ENCODE peak calls at places on chromosomes 1 and 21, in ten cellular contexts. One of them, this sample, is unnamed.

GRCh38 chr1:201655243-201655642 is 116.3 kb downstream of the NAV1 start:
- DNase-seq in GM13977: no peak
- DNase-seq in NCI-H1092: no peak
- DNase-seq in head of caudate nucleus: no peak
- DNase-seq in activated CD4-positive, alpha-beta T cell treated with anti-CD3 and anti-CD28 coated beads for 4 hours: no peak
- DNase-seq in upper lobe of right lung: no peak
- DNase-seq in lung: no peak
- DNase-seq in cardiac fibroblast: peak; percentile 63
- DNase-seq in HCEC 1CT: peak; percentile 78
- DNase-seq in NCI-H2029: no peak
- DNase-seq in this sample: no peak

GRCh38 chr1:178284059-178284458 is 190.2 kb downstream of the RASAL2 start:
- DNase-seq in lung: no peak
- DNase-seq in NCI-H1092: no peak
- DNase-seq in HCEC 1CT: no peak
- DNase-seq in head of caudate nucleus: no peak
- DNase-seq in NCI-H2029: no peak
- DNase-seq in activated CD4-positive, alpha-beta T cell treated with anti-CD3 and anti-CD28 coated beads for 4 hours: no peak
- DNase-seq in upper lobe of right lung: no peak
- DNase-seq in GM13977: no peak
- DNase-seq in cardiac fibroblast: no peak
- DNase-seq in this sample: no peak

GRCh38 chr21:27480841-27481261 is 514.0 kb upstream of the ADAMTS5 start:
- DNase-seq in NCI-H2029: no peak
- DNase-seq in NCI-H1092: no peak
- DNase-seq in activated CD4-positive, alpha-beta T cell treated with anti-CD3 and anti-CD28 coated beads for 4 hours: no peak
- DNase-seq in GM13977: no peak
- DNase-seq in cardiac fibroblast: peak; percentile 33
- DNase-seq in lung: no peak
- DNase-seq in upper lobe of right lung: no peak
- DNase-seq in head of caudate nucleus: no peak
- DNase-seq in HCEC 1CT: peak; percentile 74
- DNase-seq in this sample: peak; percentile 83

GRCh38 chr21:37367758-37368535 is 1.4 kb downstream of the DYRK1A start:
- DNase-seq in NCI-H1092: no peak
- DNase-seq in NCI-H2029: peak; percentile 12
- DNase-seq in cardiac fibroblast: peak; percentile 59
- DNase-seq in lung: no peak
- DNase-seq in head of caudate nucleus: peak; percentile 34
- DNase-seq in activated CD4-positive, alpha-beta T cell treated with anti-CD3 and anti-CD28 coated beads for 4 hours: peak; percentile 22
- DNase-seq in GM13977: peak; percentile 48
- DNase-seq in HCEC 1CT: peak; percentile 22
- DNase-seq in upper lobe of right lung: peak; percentile 79
- DNase-seq in this sample: peak; percentile 93

GRCh38 chr1:18149113-18149641 is 41.6 kb downstream of the IGSF21 start:
- DNase-seq in head of caudate nucleus: no peak
- DNase-seq in cardiac fibroblast: no peak
- DNase-seq in HCEC 1CT: no peak
- DNase-seq in GM13977: no peak
- DNase-seq in upper lobe of right lung: no peak
- DNase-seq in activated CD4-positive, alpha-beta T cell treated with anti-CD3 and anti-CD28 coated beads for 4 hours: no peak
- DNase-seq in lung: no peak
- DNase-seq in NCI-H1092: peak; percentile 72
- DNase-seq in NCI-H2029: no peak
- DNase-seq in this sample: no peak

GRCh38 chr1:179794146-179794545 is 51.1 kb downstream of the FAM163A start:
- DNase-seq in GM13977: no peak
- DNase-seq in NCI-H1092: no peak
- DNase-seq in HCEC 1CT: no peak
- DNase-seq in activated CD4-positive, alpha-beta T cell treated with anti-CD3 and anti-CD28 coated beads for 4 hours: no peak
- DNase-seq in cardiac fibroblast: no peak
- DNase-seq in upper lobe of right lung: no peak
- DNase-seq in NCI-H2029: no peak
- DNase-seq in lung: no peak
- DNase-seq in head of caudate nucleus: no peak
- DNase-seq in this sample: no peak

GRCh38 chr1:52926864-52927218 is 235 bp upstream of the SCP2 start:
- DNase-seq in NCI-H1092: no peak
- DNase-seq in head of caudate nucleus: no peak
- DNase-seq in HCEC 1CT: no peak
- DNase-seq in NCI-H2029: no peak
- DNase-seq in GM13977: no peak
- DNase-seq in activated CD4-positive, alpha-beta T cell treated with anti-CD3 and anti-CD28 coated beads for 4 hours: no peak
- DNase-seq in lung: no peak
- DNase-seq in cardiac fibroblast: no peak
- DNase-seq in upper lobe of right lung: no peak
- DNase-seq in this sample: no peak

GRCh38 chr1:220363196-220363831 is 91.1 kb upstream of the RAB3GAP2 start:
- DNase-seq in upper lobe of right lung: no peak
- DNase-seq in head of caudate nucleus: peak; percentile 38
- DNase-seq in HCEC 1CT: peak; percentile 30
- DNase-seq in cardiac fibroblast: no peak
- DNase-seq in lung: no peak
- DNase-seq in NCI-H1092: no peak
- DNase-seq in NCI-H2029: no peak
- DNase-seq in GM13977: no peak
- DNase-seq in activated CD4-positive, alpha-beta T cell treated with anti-CD3 and anti-CD28 coated beads for 4 hours: no peak
- DNase-seq in this sample: no peak

GRCh38 chr1:244702620-244703019 is 49.7 kb downstream of the DESI2 start:
- DNase-seq in NCI-H1092: no peak
- DNase-seq in upper lobe of right lung: no peak
- DNase-seq in GM13977: no peak
- DNase-seq in HCEC 1CT: no peak
- DNase-seq in activated CD4-positive, alpha-beta T cell treated with anti-CD3 and anti-CD28 coated beads for 4 hours: no peak
- DNase-seq in cardiac fibroblast: no peak
- DNase-seq in head of caudate nucleus: no peak
- DNase-seq in NCI-H2029: no peak
- DNase-seq in lung: no peak
- DNase-seq in this sample: no peak

GRCh38 chr1:160711528-160712311 is at the start of gene CD48:
- DNase-seq in NCI-H2029: no peak
- DNase-seq in GM13977: no peak
- DNase-seq in cardiac fibroblast: no peak
- DNase-seq in NCI-H1092: no peak
- DNase-seq in activated CD4-positive, alpha-beta T cell treated with anti-CD3 and anti-CD28 coated beads for 4 hours: peak; percentile 44
- DNase-seq in head of caudate nucleus: no peak
- DNase-seq in lung: no peak
- DNase-seq in HCEC 1CT: no peak
- DNase-seq in upper lobe of right lung: no peak
- DNase-seq in this sample: peak; percentile 93

GRCh38 chr1:31954607-31955283 is 16.6 kb upstream of the PTP4A2 start:
- DNase-seq in NCI-H1092: no peak
- DNase-seq in upper lobe of right lung: peak; percentile 90
- DNase-seq in cardiac fibroblast: peak; percentile 99
- DNase-seq in GM13977: peak; percentile 11
- DNase-seq in NCI-H2029: no peak
- DNase-seq in head of caudate nucleus: peak; percentile 21
- DNase-seq in activated CD4-positive, alpha-beta T cell treated with anti-CD3 and anti-CD28 coated beads for 4 hours: no peak
- DNase-seq in lung: peak; percentile 86
- DNase-seq in HCEC 1CT: peak; percentile 97
- DNase-seq in this sample: no peak

GRCh38 chr1:110239491-110240430 is 29.6 kb downstream of the KCNC4 start:
- DNase-seq in cardiac fibroblast: peak; percentile 61
- DNase-seq in GM13977: peak; percentile 12
- DNase-seq in NCI-H1092: no peak
- DNase-seq in NCI-H2029: no peak
- DNase-seq in head of caudate nucleus: no peak
- DNase-seq in activated CD4-positive, alpha-beta T cell treated with anti-CD3 and anti-CD28 coated beads for 4 hours: no peak
- DNase-seq in HCEC 1CT: no peak
- DNase-seq in upper lobe of right lung: no peak
- DNase-seq in lung: no peak
- DNase-seq in this sample: no peak

GRCh38 chr1:44568128-44568900 is 106.0 kb downstream of the TMEM53 start:
- DNase-seq in GM13977: no peak
- DNase-seq in NCI-H2029: peak; percentile 26
- DNase-seq in upper lobe of right lung: no peak
- DNase-seq in cardiac fibroblast: no peak
- DNase-seq in NCI-H1092: no peak
- DNase-seq in HCEC 1CT: no peak
- DNase-seq in head of caudate nucleus: no peak
- DNase-seq in lung: no peak
- DNase-seq in activated CD4-positive, alpha-beta T cell treated with anti-CD3 and anti-CD28 coated beads for 4 hours: no peak
- DNase-seq in this sample: no peak

GRCh38 chr21:37198989-37199924 is 67.9 kb downstream of the VPS26C start:
- DNase-seq in activated CD4-positive, alpha-beta T cell treated with anti-CD3 and anti-CD28 coated beads for 4 hours: no peak
- DNase-seq in NCI-H1092: no peak
- DNase-seq in head of caudate nucleus: no peak
- DNase-seq in upper lobe of right lung: no peak
- DNase-seq in cardiac fibroblast: no peak
- DNase-seq in HCEC 1CT: peak; percentile 37
- DNase-seq in GM13977: no peak
- DNase-seq in NCI-H2029: no peak
- DNase-seq in lung: no peak
- DNase-seq in this sample: no peak

GRCh38 chr1:161298116-161298515 is 11.7 kb downstream of the MPZ start:
- DNase-seq in upper lobe of right lung: no peak
- DNase-seq in cardiac fibroblast: no peak
- DNase-seq in activated CD4-positive, alpha-beta T cell treated with anti-CD3 and anti-CD28 coated beads for 4 hours: no peak
- DNase-seq in head of caudate nucleus: no peak
- DNase-seq in GM13977: peak; percentile 68
- DNase-seq in NCI-H2029: no peak
- DNase-seq in lung: no peak
- DNase-seq in NCI-H1092: no peak
- DNase-seq in HCEC 1CT: no peak
- DNase-seq in this sample: no peak

GRCh38 chr1:218917646-218918045 is 256.0 kb upstream of the LYPLAL1 start:
- DNase-seq in NCI-H2029: no peak
- DNase-seq in head of caudate nucleus: no peak
- DNase-seq in NCI-H1092: no peak
- DNase-seq in upper lobe of right lung: no peak
- DNase-seq in HCEC 1CT: no peak
- DNase-seq in lung: no peak
- DNase-seq in activated CD4-positive, alpha-beta T cell treated with anti-CD3 and anti-CD28 coated beads for 4 hours: no peak
- DNase-seq in cardiac fibroblast: no peak
- DNase-seq in GM13977: no peak
- DNase-seq in this sample: no peak

GRCh38 chr1:177255411-177255810 is 84.7 kb downstream of the BRINP2 start:
- DNase-seq in lung: no peak
- DNase-seq in head of caudate nucleus: no peak
- DNase-seq in activated CD4-positive, alpha-beta T cell treated with anti-CD3 and anti-CD28 coated beads for 4 hours: no peak
- DNase-seq in NCI-H1092: no peak
- DNase-seq in NCI-H2029: peak; percentile 11
- DNase-seq in GM13977: no peak
- DNase-seq in upper lobe of right lung: no peak
- DNase-seq in cardiac fibroblast: no peak
- DNase-seq in HCEC 1CT: peak; percentile 39
- DNase-seq in this sample: no peak

GRCh38 chr21:45114072-45114471 is 39.7 kb downstream of the ADARB1 start:
- DNase-seq in NCI-H2029: no peak
- DNase-seq in HCEC 1CT: no peak
- DNase-seq in lung: no peak
- DNase-seq in cardiac fibroblast: no peak
- DNase-seq in upper lobe of right lung: peak; percentile 9
- DNase-seq in NCI-H1092: no peak
- DNase-seq in head of caudate nucleus: no peak
- DNase-seq in activated CD4-positive, alpha-beta T cell treated with anti-CD3 and anti-CD28 coated beads for 4 hours: no peak
- DNase-seq in GM13977: no peak
- DNase-seq in this sample: no peak

GRCh38 chr1:160726498-160727391 is 12.3 kb upstream of the SLAMF7 start:
- DNase-seq in head of caudate nucleus: peak; percentile 73
- DNase-seq in GM13977: peak; percentile 52
- DNase-seq in lung: peak; percentile 66
- DNase-seq in HCEC 1CT: peak; percentile 66
- DNase-seq in cardiac fibroblast: peak; percentile 90
- DNase-seq in upper lobe of right lung: no peak
- DNase-seq in NCI-H1092: peak; percentile 26
- DNase-seq in NCI-H2029: peak; percentile 49
- DNase-seq in activated CD4-positive, alpha-beta T cell treated with anti-CD3 and anti-CD28 coated beads for 4 hours: peak; percentile 61
- DNase-seq in this sample: peak; percentile 91

GRCh38 chr21:37237346-37237745 is 29.8 kb downstream of the VPS26C start:
- DNase-seq in NCI-H2029: no peak
- DNase-seq in upper lobe of right lung: no peak
- DNase-seq in head of caudate nucleus: no peak
- DNase-seq in HCEC 1CT: no peak
- DNase-seq in cardiac fibroblast: no peak
- DNase-seq in activated CD4-positive, alpha-beta T cell treated with anti-CD3 and anti-CD28 coated beads for 4 hours: no peak
- DNase-seq in NCI-H1092: no peak
- DNase-seq in GM13977: no peak
- DNase-seq in lung: no peak
- DNase-seq in this sample: no peak

GRCh38 chr1:52056937-52057231 is 789 bp downstream of the BTF3L4 start:
- DNase-seq in upper lobe of right lung: no peak
- DNase-seq in GM13977: no peak
- DNase-seq in activated CD4-positive, alpha-beta T cell treated with anti-CD3 and anti-CD28 coated beads for 4 hours: no peak
- DNase-seq in cardiac fibroblast: peak; percentile 77
- DNase-seq in NCI-H2029: no peak
- DNase-seq in HCEC 1CT: no peak
- DNase-seq in head of caudate nucleus: no peak
- DNase-seq in lung: no peak
- DNase-seq in NCI-H1092: no peak
- DNase-seq in this sample: no peak

GRCh38 chr1:234986750-234987414 is 141.8 kb downstream of the TOMM20 start:
- DNase-seq in NCI-H2029: no peak
- DNase-seq in activated CD4-positive, alpha-beta T cell treated with anti-CD3 and anti-CD28 coated beads for 4 hours: no peak
- DNase-seq in cardiac fibroblast: peak; percentile 81
- DNase-seq in lung: no peak
- DNase-seq in GM13977: no peak
- DNase-seq in NCI-H1092: no peak
- DNase-seq in head of caudate nucleus: no peak
- DNase-seq in upper lobe of right lung: no peak
- DNase-seq in HCEC 1CT: peak; percentile 72
- DNase-seq in this sample: no peak

This sample was measured in MM.1S.